ENCODE peak calls at places on chromosomes 6 and 20, in five cellular contexts. U is Peyer's patch, Y is hepatocyte, V is cardiac fibroblast, A is AG09309. D is an unnamed sample.

GRCh38 chr6:151059612-151060095 is 180.1 kb upstream of the AKAP12 start:
- DNase-seq in Y (no peak), V (peak), U (no peak), A (no peak), D (no peak)

GRCh38 chr6:2713473-2714358 is 37.0 kb downstream of the MYLK4 start:
- DNase-seq in Y (no peak), A (no peak), V (peak), U (no peak), D (no peak)

GRCh38 chr6:5094327-5094726 is 9.2 kb downstream of the PPP1R3G start:
- DNase-seq in Y (no peak), U (no peak), V (peak), A (peak), D (no peak)

GRCh38 chr6:96286503-96286902 is 235.1 kb upstream of the UFL1 start:
- DNase-seq in A (no peak), V (no peak), U (no peak), Y (no peak), D (no peak)

GRCh38 chr6:141173529-141173928 is 959.2 kb upstream of the GJE1 start:
- DNase-seq in A (no peak), V (no peak), Y (no peak), U (no peak), D (no peak)

GRCh38 chr20:57439432-57439831 is 48.2 kb downstream of the RBM38 start:
- DNase-seq in V (no peak), U (no peak), A (no peak), Y (no peak), D (no peak)

GRCh38 chr6:111291860-111292259 is 191.2 kb downstream of the REV3L start:
- DNase-seq in Y (no peak), V (no peak), A (no peak), U (no peak), D (no peak)

GRCh38 chr6:16676978-16677377 is 84.3 kb downstream of the ATXN1 start:
- DNase-seq in U (no peak), Y (no peak), V (peak), A (no peak), D (no peak)

GRCh38 chr20:57678340-57678739 is 31.5 kb downstream of the PMEPA1 start:
- DNase-seq in A (no peak), V (no peak), Y (no peak), U (no peak), D (no peak)

GRCh38 chr6:52976591-52977035 is 18.5 kb downstream of the GSTA4 start:
- DNase-seq in V (no peak), U (no peak), Y (peak), A (no peak), D (no peak)

GRCh38 chr20:53736757-53737403 is 143.2 kb upstream of the ZNF217 start:
- DNase-seq in A (no peak), Y (no peak), V (peak), U (no peak), D (no peak)

GRCh38 chr6:145483191-145483996 is 251.9 kb downstream of the EPM2A start:
- DNase-seq in Y (peak), V (peak), U (no peak), A (no peak), D (no peak)

GRCh38 chr6:41464481-41464880 is 81.7 kb upstream of the FOXP4 start:
- DNase-seq in A (no peak), Y (no peak), U (no peak), V (peak), D (no peak)

GRCh38 chr6:148514091-148514850 is 171.6 kb downstream of the SASH1 start:
- DNase-seq in U (no peak), Y (no peak), V (peak), A (no peak), D (no peak)

GRCh38 chr6:153564803-153565202 is 433.7 kb upstream of the RGS17 start:
- DNase-seq in V (no peak), A (no peak), Y (no peak), U (no peak), D (no peak)

GRCh38 chr6:69647726-69648125 is 149.1 kb downstream of the LMBRD1 start:
- DNase-seq in Y (no peak), U (no peak), V (peak), A (no peak), D (no peak)

GRCh38 chr6:69650703-69651102 is 146.1 kb downstream of the LMBRD1 start:
- DNase-seq in Y (no peak), A (no peak), U (no peak), V (no peak), D (no peak)
- TF ChIP-seq CTCF in Y (no peak), A (no peak), U (no peak), V (no peak), D (no peak)

GRCh38 chr6:156953478-156954146 is 176.4 kb downstream of the ARID1B start:
- DNase-seq in Y (peak), A (peak), V (peak), U (no peak), D (no peak)
- TF ChIP-seq CTCF in Y (peak), A (peak), V (peak), U (no peak), D (no peak)

GRCh38 chr6:124800222-124800621 is 162.0 kb upstream of the RNF217 start:
- DNase-seq in V (no peak), U (no peak), Y (no peak), A (no peak), D (no peak)

GRCh38 chr6:124799638-124800037 is 162.6 kb upstream of the RNF217 start:
- DNase-seq in V (no peak), U (no peak), Y (no peak), A (no peak), D (no peak)

GRCh38 chr6:124793406-124793805 is 168.8 kb upstream of the RNF217 start:
- DNase-seq in A (no peak), U (no peak), V (no peak), Y (no peak), D (no peak)

GRCh38 chr6:124795879-124796838 is 166.1 kb upstream of the RNF217 start:
- DNase-seq in Y (peak), V (peak), A (no peak), U (no peak), D (no peak)

GRCh38 chr6:124798942-124799496 is 163.2 kb upstream of the RNF217 start:
- DNase-seq in A (no peak), V (peak), Y (no peak), U (no peak), D (no peak)
- TF ChIP-seq CTCF in A (no peak), V (no peak), Y (peak), U (no peak), D (no peak)

GRCh38 chr6:109706513-109706912 is 15.4 kb downstream of the FIG4 start:
- DNase-seq in U (no peak), A (no peak), V (no peak), Y (no peak), D (no peak)

GRCh38 chr6:109701201-109701600 is 10.1 kb downstream of the FIG4 start:
- DNase-seq in A (no peak), U (no peak), V (no peak), Y (no peak), D (no peak)

GRCh38 chr6:109701774-109702173 is 10.7 kb downstream of the FIG4 start:
- DNase-seq in Y (no peak), V (no peak), U (no peak), A (no peak), D (no peak)

GRCh38 chr6:109702797-109703196 is 11.7 kb downstream of the FIG4 start:
- DNase-seq in A (no peak), U (no peak), Y (no peak), V (no peak), D (no peak)

DNA sequence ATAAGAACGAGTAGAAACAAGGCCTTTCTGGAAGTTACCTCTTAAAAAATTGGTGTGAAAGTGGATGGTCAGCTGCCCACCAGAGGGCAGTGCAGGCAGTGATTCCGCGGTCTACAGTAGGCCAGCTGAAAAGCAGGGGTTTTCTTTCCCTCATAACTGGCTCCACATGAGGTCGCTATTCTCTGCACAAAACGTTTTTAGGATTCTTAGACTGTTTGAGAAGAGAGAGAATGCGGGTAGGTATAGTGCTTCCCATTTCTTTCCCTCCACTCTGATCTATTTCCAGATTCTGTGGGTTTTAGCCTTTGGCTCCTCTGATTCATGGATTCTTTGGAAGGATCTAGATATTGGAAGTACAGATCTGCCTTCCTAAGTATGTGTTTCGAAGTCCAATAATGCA is 14.2 kb downstream of the FIG4 start:
- DNase-seq in A (peak), V (peak), Y (peak), U (peak), D (peak)
- TF ChIP-seq CTCF in A (peak), V (peak), Y (peak), U (peak), D (no peak)

D was measured in omental fat pad.